ENCODE peak calls at places on chromosomes 12 and 14, in nine cellular contexts. T is uterus; Q is ovary; Y is AG04450; N is CD8-positive, alpha-beta T cell; Z is cardiac muscle cell; V is tibial nerve; K is pancreas; C is colonic mucosa. J is an unnamed sample.

GRCh38 chr12:116122639-116123038 is 154.9 kb downstream of the MED13L start:
- DNase-seq in N (no peak), Z (no peak), Q (no peak), K (no peak), T (no peak), Y (no peak), V (no peak), C (no peak), J (no peak)

GRCh38 chr14:36580856-36581831 is 1.3 kb downstream of the NKX2-8 start:
- DNase-seq in T (no peak), C (no peak), Z (peak; percentile 59), K (peak; percentile 73), Y (no peak), N (no peak), V (no peak), Q (no peak), J (peak; percentile 88)

GRCh38 chr14:92657457-92658142 is 90.8 kb downstream of the LGMN start:
- DNase-seq in N (no peak), K (no peak), Z (no peak), Y (no peak), V (peak; percentile 53), Q (no peak), T (no peak), C (no peak), J (peak; percentile 10)

GRCh38 chr12:89789862-89790261 is 81.2 kb upstream of the ATP2B1 start:
- DNase-seq in Q (no peak), Y (no peak), N (no peak), V (no peak), Z (no peak), T (no peak), C (no peak), K (no peak), J (no peak)

GRCh38 chr12:11653215-11653753 is 3.8 kb downstream of the ETV6 start:
- DNase-seq in Z (no peak), C (no peak), V (no peak), N (no peak), K (no peak), Q (no peak), Y (no peak), T (no peak), J (peak; percentile 36)

GRCh38 chr12:126040307-126040706 is 975.1 kb downstream of the AACS start:
- DNase-seq in C (no peak), Q (no peak), V (no peak), Y (no peak), Z (no peak), K (no peak), T (no peak), N (no peak), J (no peak)

GRCh38 chr14:75184447-75184846 is 8.0 kb upstream of the TMED10 start:
- DNase-seq in K (no peak), C (no peak), Z (no peak), Q (no peak), T (no peak), N (no peak), Y (no peak), V (no peak), J (no peak)

GRCh38 chr12:46617167-46617566 is 208.6 kb downstream of the SLC38A4 start:
- DNase-seq in Q (no peak), C (no peak), V (peak; percentile 33), K (no peak), T (peak; percentile 60), Y (no peak), Z (no peak), N (no peak), J (peak; percentile 11)

GRCh38 chr14:83085141-83085540 is 1551.5 kb upstream of the SEL1L start:
- DNase-seq in N (no peak), V (no peak), Z (no peak), Q (no peak), T (no peak), K (no peak), Y (no peak), C (no peak), J (no peak)

GRCh38 chr12:132173135-132174014 is 29.1 kb downstream of the NOC4L start:
- DNase-seq in T (no peak), Y (no peak), V (no peak), Z (no peak), C (no peak), Q (no peak), N (no peak), K (no peak), J (no peak)

GRCh38 chr12:53066594-53066978 is 12.6 kb downstream of the SPRYD3 start:
- DNase-seq in K (peak; percentile 49), T (no peak), Y (no peak), C (no peak), Z (no peak), N (no peak), V (no peak), Q (peak; percentile 8), J (no peak)

GRCh38 chr12:75209782-75210138 is at the start of gene KCNC2:
- DNase-seq in Q (no peak), Y (no peak), N (no peak), C (no peak), V (no peak), K (no peak), Z (no peak), T (no peak), J (no peak)

GRCh38 chr12:101485015-101485414 is 9.9 kb downstream of the SPIC start:
- DNase-seq in V (no peak), N (no peak), Q (no peak), Y (no peak), Z (no peak), K (no peak), C (no peak), T (no peak), J (no peak)

GRCh38 chr14:103022669-103023044 is 34.7 kb downstream of the CDC42BPB start:
- DNase-seq in Y (no peak), C (no peak), V (no peak), Q (no peak), Z (no peak), K (peak; percentile 3), T (no peak), N (no peak), J (no peak)

GRCh38 chr14:103020271-103020910 is 37.0 kb downstream of the CDC42BPB start:
- DNase-seq in N (no peak), T (no peak), V (no peak), K (no peak), Z (no peak), Y (no peak), C (no peak), Q (peak; percentile 42), J (no peak)

GRCh38 chr14:103019236-103019635 is 38.1 kb downstream of the CDC42BPB start:
- DNase-seq in Q (no peak), T (no peak), N (no peak), K (no peak), V (no peak), C (no peak), Z (no peak), Y (no peak), J (no peak)

GRCh38 chr14:103021817-103022668 is 35.3 kb downstream of the CDC42BPB start:
- DNase-seq in Z (no peak), C (no peak), Y (no peak), K (no peak), Q (no peak), N (no peak), V (no peak), T (no peak), J (peak; percentile 31)

DNA sequence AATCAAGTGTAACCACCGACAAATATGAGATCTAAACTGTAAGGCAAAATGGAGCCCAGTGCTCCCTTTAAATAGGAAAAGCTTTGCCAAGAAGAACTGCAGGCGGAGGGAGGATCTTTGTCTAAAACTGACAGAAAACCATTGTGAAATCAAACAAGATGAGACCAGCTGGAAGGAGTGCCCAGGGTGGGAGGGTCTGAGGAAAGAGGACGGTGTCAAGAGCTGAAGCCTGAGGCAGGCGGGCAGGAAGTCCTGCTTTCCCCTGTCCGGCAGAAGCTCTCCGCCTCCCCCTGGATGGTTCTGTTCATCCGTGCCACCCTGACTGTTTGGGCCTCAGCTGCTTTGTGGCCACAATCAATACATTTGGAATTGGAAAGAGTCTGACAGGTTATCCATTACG is 37.5 kb downstream of the CDC42BPB start:
- DNase-seq in Y (no peak), C (no peak), Z (no peak), N (no peak), V (no peak), K (no peak), T (no peak), Q (no peak), J (no peak)
- H3K27ac ChIP-seq in Y (no peak overlapping the region), C (no peak overlapping the region), Z (no peak overlapping the region), N (no peak overlapping the region), V (no peak overlapping the region), K (no peak overlapping the region), T (no peak overlapping the region), Q (no peak overlapping the region), J (no peak overlapping the region)

DNA sequence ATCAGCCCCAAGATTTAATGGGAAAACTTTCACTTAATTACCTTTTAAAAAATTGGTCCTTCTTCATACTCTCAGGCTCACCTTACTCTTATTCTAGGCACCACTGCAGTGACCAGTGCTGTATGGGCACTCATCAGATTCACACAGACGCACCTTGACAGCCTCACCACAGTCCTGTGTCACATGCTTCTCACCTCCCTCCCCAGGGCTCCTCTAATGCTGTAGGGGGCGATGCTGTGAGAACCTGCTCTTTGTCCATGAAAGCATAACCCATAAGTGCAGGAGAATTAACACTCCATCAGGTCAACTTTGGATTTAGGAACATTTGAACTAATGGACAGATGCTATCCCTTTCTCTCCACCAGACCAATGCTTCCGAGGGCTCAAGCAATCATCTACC is 13.9 kb upstream of the PPP4R3A start:
- DNase-seq in C (no peak), Y (no peak), Z (no peak), Q (no peak), V (no peak), K (no peak), T (no peak), N (no peak), J (no peak)
- TF ChIP-seq CTCF in C (no peak), Y (no peak), Z (no peak), Q (no peak), V (no peak), K (no peak), T (no peak), N (no peak), J (no peak)

DNA sequence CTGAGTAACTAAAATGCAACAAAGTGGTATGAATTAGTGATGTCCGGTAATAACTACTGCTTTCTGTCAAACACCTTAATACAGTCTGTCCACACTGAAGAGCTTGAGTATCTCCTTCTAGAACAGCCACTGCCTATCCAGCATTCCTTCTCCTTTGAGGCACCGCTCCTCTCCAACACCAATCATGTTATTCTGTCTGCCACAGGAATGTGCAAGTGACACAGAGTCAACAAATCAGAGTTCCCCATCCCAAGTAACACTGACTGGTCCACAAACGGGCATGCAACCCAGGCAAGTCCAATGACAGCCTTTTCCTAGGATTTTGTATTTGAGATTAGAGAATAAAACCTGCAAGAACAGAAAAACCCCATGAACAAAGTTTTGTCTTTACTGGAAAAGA is 3.8 kb downstream of the GXYLT1 start:
- DNase-seq in Z (peak; percentile 37), N (no peak), Y (no peak), T (no peak), Q (no peak), K (no peak), C (no peak), V (no peak), J (peak; percentile 37)
- H3K4me3 ChIP-seq in Z (no peak overlapping the region), N (no peak overlapping the region), Y (no peak overlapping the region), T (no peak overlapping the region), Q (no peak overlapping the region), K (no peak overlapping the region), C (no peak overlapping the region), V (no peak overlapping the region), J (no peak overlapping the region)

DNA sequence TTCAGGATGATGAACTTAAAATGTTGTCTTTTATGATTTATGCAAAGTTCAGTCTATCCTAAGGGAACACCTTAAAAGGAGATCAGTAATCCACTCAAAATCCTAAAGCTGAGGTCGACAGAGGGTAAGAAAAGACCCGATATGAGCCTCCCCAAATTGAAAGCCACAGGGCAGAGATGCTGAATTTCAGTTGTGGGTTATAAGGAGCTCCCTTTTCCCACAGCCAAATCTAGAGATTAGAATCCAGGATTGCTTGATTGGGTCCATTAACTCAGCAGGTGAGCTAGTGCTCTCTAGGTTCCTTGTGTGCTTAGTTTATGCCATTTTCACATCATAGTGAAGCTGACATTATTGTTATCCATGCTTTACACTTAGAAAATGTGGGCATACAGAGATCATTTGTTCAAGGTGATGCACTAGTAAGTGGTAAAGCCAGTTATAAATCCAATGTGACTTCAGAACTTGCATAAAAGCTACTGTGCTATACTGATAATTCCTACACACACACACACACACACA is 417.5 kb downstream of the TMEM117 start:
- DNase-seq in T (no peak), N (no peak), Q (no peak), C (no peak), V (no peak), Z (no peak), K (no peak), Y (no peak), J (no peak)
- H3K27ac ChIP-seq in T (no peak overlapping the region), N (no peak overlapping the region), Q (no peak overlapping the region), C (no peak overlapping the region), V (no peak overlapping the region), Z (no peak overlapping the region), K (no peak overlapping the region), Y (no peak overlapping the region), J (no peak overlapping the region)

J was measured in thyroid gland.